ENCODE peak calls at places on chromosomes 6 and 20, in eight cellular contexts. X is neural crest cell, V is hepatic stellate cell, O is endothelial cell, U is Daoy, R is T-helper 2 cell, P is fibroblast of mammary gland, D is ELR. C is an unnamed sample.

GRCh38 chr20:610130-611046 is at the start of gene TCF15:
- DNase-seq in X (peak; percentile 20), V (no peak), O (peak; percentile 65), U (peak; percentile 73), R (no peak), P (peak; percentile 11), D (no peak), C (no peak)

GRCh38 chr20:54643761-54644160 is 168.4 kb downstream of the DOK5 start:
- DNase-seq in X (no peak), V (peak; percentile 40), O (no peak), U (peak; percentile 51), R (no peak), P (peak; percentile 92), D (no peak), C (no peak)

GRCh38 chr20:44807684-44808056 is 2.7 kb downstream of the RIMS4 start:
- DNase-seq in X (no peak), V (no peak), O (no peak), U (no peak), R (no peak), P (no peak), D (no peak), C (no peak)

GRCh38 chr20:48744515-48744914 is 83.3 kb downstream of the PREX1 start:
- DNase-seq in X (no peak), V (no peak), O (no peak), U (no peak), R (no peak), P (no peak), D (no peak), C (no peak)

GRCh38 chr20:62535282-62535811 is 59.6 kb upstream of the GATA5 start:
- DNase-seq in X (no peak), V (no peak), O (no peak), U (no peak), R (no peak), P (no peak), D (no peak), C (no peak)

GRCh38 chr20:48901326-48901725 is 20.2 kb upstream of the ARFGEF2 start:
- DNase-seq in X (no peak), V (no peak), O (no peak), U (no peak), R (no peak), P (no peak), D (no peak), C (no peak)

GRCh38 chr6:144443157-144443556 is 158.0 kb downstream of the UTRN start:
- DNase-seq in X (no peak), V (no peak), O (no peak), U (no peak), R (no peak), P (no peak), D (no peak), C (no peak)

GRCh38 chr6:144922120-144922722 is 637.1 kb downstream of the UTRN start:
- DNase-seq in X (no peak), V (no peak), O (no peak), U (no peak), R (no peak), P (peak; percentile 87), D (peak; percentile 23), C (no peak)

GRCh38 chr20:56860413-56860812 is 231.3 kb downstream of the TFAP2C start:
- DNase-seq in X (no peak), V (no peak), O (no peak), U (no peak), R (no peak), P (peak; percentile 48), D (no peak), C (no peak)

GRCh38 chr20:11891081-11891826 is 26.4 kb upstream of the BTBD3 start:
- DNase-seq in X (peak; percentile 48), V (peak; percentile 24), O (peak; percentile 67), U (peak; percentile 69), R (no peak), P (peak; percentile 24), D (peak; percentile 59), C (peak; percentile 82)

GRCh38 chr6:46628498-46628897 is 24.1 kb downstream of the CYP39A1 start:
- DNase-seq in X (no peak), V (no peak), O (no peak), U (no peak), R (no peak), P (no peak), D (no peak), C (no peak)

GRCh38 chr6:28884423-28885148 is 39.2 kb downstream of the TRIM27 start:
- DNase-seq in X (no peak), V (no peak), O (no peak), U (peak; percentile 25), R (peak; percentile 86), P (no peak), D (no peak), C (no peak)

GRCh38 chr20:44089987-44090674 is 96.9 kb downstream of the JPH2 start:
- DNase-seq in X (peak; percentile 28), V (peak; percentile 58), O (no peak), U (peak; percentile 48), R (no peak), P (peak; percentile 80), D (peak; percentile 71), C (peak; percentile 56)

GRCh38 chr6:126444874-126445273 is 105.0 kb downstream of the CENPW start:
- DNase-seq in X (no peak), V (peak; percentile 1), O (no peak), U (no peak), R (no peak), P (peak; percentile 38), D (peak; percentile 2), C (no peak)

GRCh38 chr20:346640-347316 is at the start of gene NRSN2:
- DNase-seq in X (peak; percentile 56), V (peak; percentile 85), O (peak; percentile 70), U (peak; percentile 61), R (no peak), P (peak; percentile 62), D (peak; percentile 73), C (peak; percentile 84)

GRCh38 chr20:45445805-45446562 is 23.6 kb upstream of the WFDC2 start:
- DNase-seq in X (peak; percentile 66), V (no peak), O (peak; percentile 65), U (peak; percentile 28), R (no peak), P (peak; percentile 15), D (peak; percentile 64), C (no peak)

GRCh38 chr6:1039191-1039590 is 272.7 kb upstream of the FOXQ1 start:
- DNase-seq in X (no peak), V (no peak), O (no peak), U (no peak), R (no peak), P (no peak), D (no peak), C (no peak)

C was measured in pancreas.